ENCODE peak calls at places on chromosomes 7 and 10, in five cellular contexts. B is neural crest cell, V is choroid plexus epithelial cell, M is AG04450, R is ovary. G is an unnamed sample.

GRCh38 chr7:97731736-97732370 is at the start of gene TAC1:
- DNase-seq in B (peak), V (no peak), M (no peak), R (no peak), G (no peak)

GRCh38 chr7:80603940-80604339 is 34.5 kb upstream of the CD36 start:
- DNase-seq in B (no peak), V (no peak), M (no peak), R (no peak), G (no peak)

GRCh38 chr10:36281871-36282331 is 639.8 kb upstream of the FZD8 start:
- DNase-seq in B (no peak), V (peak), M (no peak), R (no peak), G (no peak)

GRCh38 chr7:1331576-1332467 is 99.2 kb downstream of the UNCX start:
- DNase-seq in B (no peak), V (no peak), M (no peak), R (no peak), G (no peak)

GRCh38 chr7:35571596-35572240 is 123.2 kb downstream of the HERPUD2 start:
- DNase-seq in B (no peak), V (no peak), M (no peak), R (no peak), G (no peak)

GRCh38 chr7:131726680-131727079 is 170.3 kb upstream of the PODXL start:
- DNase-seq in B (no peak), V (no peak), M (no peak), R (peak), G (no peak)

GRCh38 chr10:33336606-33337334 is 2.3 kb upstream of the NRP1 start:
- DNase-seq in B (no peak), V (peak), M (no peak), R (peak), G (no peak)

GRCh38 chr7:107037866-107038598 is 6.5 kb upstream of the PRKAR2B start:
- DNase-seq in B (no peak), V (no peak), M (no peak), R (no peak), G (no peak)

GRCh38 chr7:108010377-108010776 is 7.4 kb upstream of the LAMB1 start:
- DNase-seq in B (no peak), V (no peak), M (no peak), R (no peak), G (no peak)

GRCh38 chr7:118169146-118169545 is 14.8 kb upstream of the LSM8 start:
- DNase-seq in B (no peak), V (peak), M (no peak), R (no peak), G (no peak)

GRCh38 chr7:40194743-40195142 is 59.9 kb downstream of the SUGCT start:
- DNase-seq in B (no peak), V (peak), M (peak), R (peak), G (peak)

GRCh38 chr10:63054889-63055606 is 78.1 kb upstream of the NRBF2 start:
- DNase-seq in B (no peak), V (no peak), M (no peak), R (no peak), G (no peak)

GRCh38 chr7:112162161-112163020 is 43.8 kb downstream of the DOCK4 start:
- DNase-seq in B (peak), V (peak), M (no peak), R (no peak), G (no peak)

GRCh38 chr7:101519324-101520017 is 109.6 kb downstream of the MYL10 start:
- DNase-seq in B (no peak), V (peak), M (peak), R (no peak), G (peak)

GRCh38 chr7:100367676-100368613 is 5.3 kb upstream of the PILRA start:
- DNase-seq in B (no peak), V (no peak), M (no peak), R (no peak), G (no peak)

GRCh38 chr7:139602143-139602722 is 78.7 kb downstream of the CLEC2L start:
- DNase-seq in B (no peak), V (peak), M (no peak), R (no peak), G (no peak)

GRCh38 chr7:141014091-141014490 is 661 bp downstream of the MRPS33 start:
- DNase-seq in B (no peak), V (peak), M (no peak), R (no peak), G (peak)

GRCh38 chr10:60208676-60209269 is 180.9 kb downstream of the ANK3 start:
- DNase-seq in B (no peak), V (peak), M (peak), R (no peak), G (peak)

GRCh38 chr10:110141185-110141584 is 66.2 kb upstream of the MXI1 start:
- DNase-seq in B (no peak), V (peak), M (no peak), R (no peak), G (no peak)

GRCh38 chr7:101625076-101625914 is 3.8 kb downstream of the MYL10 start:
- DNase-seq in B (no peak), V (peak), M (no peak), R (no peak), G (no peak)

GRCh38 chr7:137983308-137984008 is 18.4 kb downstream of the CREB3L2 start:
- DNase-seq in B (no peak), V (no peak), M (no peak), R (no peak), G (no peak)

DNA sequence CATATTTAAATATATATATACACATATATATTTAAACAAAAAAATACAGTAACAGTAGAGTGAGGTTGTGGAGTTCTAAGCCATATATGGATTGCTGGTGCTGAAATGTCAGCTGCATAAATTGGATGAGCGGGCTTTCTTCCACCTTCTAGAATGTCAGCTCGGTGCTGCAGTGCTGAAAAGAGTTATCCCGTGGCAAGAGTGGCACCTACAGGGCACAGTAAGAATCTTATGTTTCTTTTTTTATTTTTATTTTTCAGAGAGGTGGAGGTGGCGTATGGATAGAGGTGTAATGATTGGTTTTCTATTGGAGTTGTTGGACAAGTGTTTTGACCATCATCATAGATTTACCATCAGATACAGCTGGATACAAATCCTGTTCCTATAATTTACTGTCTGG is 86.2 kb upstream of the DYNC1I1 start:
- DNase-seq in B (peak), V (peak), M (peak), R (peak), G (peak)
- TF ChIP-seq CTCF in B (peak), V (peak), M (peak), R (peak), G (peak)

DNA sequence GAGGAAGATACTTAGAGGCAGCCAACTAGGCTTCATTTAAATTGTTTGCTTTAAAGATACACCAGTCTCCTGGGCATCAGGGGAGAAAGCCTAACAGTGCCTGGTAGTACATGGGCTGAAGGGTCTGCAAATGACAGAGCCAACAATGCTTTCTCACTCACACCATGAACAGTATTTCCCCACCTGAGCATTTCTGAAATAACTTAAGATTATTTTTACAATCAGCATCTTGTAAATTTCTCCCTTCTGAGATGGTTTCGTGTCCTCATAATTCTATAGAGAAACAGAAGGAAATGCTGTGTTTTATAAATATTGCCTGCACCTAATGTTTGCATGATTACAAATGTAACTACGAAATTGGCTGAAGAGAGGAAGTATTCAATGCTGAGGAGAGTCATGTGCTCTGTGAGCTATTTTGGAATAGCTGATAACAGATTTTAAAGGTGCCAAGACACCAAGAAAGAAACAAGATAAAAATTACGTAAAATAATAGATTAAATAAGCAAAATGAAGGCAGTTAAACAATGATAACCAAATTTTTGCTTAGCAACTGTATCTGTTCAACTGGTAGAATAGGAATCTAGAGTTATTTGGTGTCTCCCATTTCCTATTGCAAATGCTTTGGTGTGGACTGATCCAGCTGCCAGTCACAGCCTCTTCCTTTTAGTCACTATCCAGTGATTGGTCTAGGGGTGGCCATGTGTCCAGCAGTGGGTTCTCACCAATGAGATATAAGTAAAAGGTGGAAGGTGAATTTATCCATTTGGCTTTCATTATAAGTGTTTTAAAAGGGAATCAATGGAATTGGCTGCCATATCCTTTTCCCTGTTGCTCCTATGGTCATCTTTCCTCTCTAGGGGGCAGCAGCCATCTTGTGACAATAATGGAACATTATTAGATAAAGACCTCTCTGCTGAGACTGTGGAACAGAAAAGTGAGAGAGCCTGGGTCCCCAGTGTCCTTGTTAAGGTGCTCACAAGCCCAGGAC is 167.9 kb upstream of the SLC26A5 start:
- DNase-seq in B (no peak), V (peak), M (no peak), R (no peak), G (no peak)
- TF ChIP-seq CTCF in B (no peak), V (peak), M (peak), R (no peak), G (peak)

GRCh38 chr7:47280114-47280513 is 301.8 kb downstream of the TNS3 start:
- DNase-seq in B (no peak), V (no peak), M (no peak), R (no peak), G (no peak)
- TF ChIP-seq CTCF in B (no peak), V (no peak), M (no peak), R (no peak), G (no peak)

GRCh38 chr10:71998840-71999194 is 34.6 kb downstream of the CHST3 start:
- DNase-seq in B (no peak), V (peak), M (no peak), R (peak), G (peak)

GRCh38 chr10:72001026-72001380 is 36.8 kb downstream of the CHST3 start:
- DNase-seq in B (no peak), V (no peak), M (no peak), R (no peak), G (no peak)

GRCh38 chr10:71998119-71998839 is 34.1 kb downstream of the CHST3 start:
- DNase-seq in B (no peak), V (no peak), M (no peak), R (peak), G (no peak)

GRCh38 chr10:71999360-72000072 is 35.3 kb downstream of the CHST3 start:
- DNase-seq in B (no peak), V (peak), M (no peak), R (peak), G (peak)

DNA sequence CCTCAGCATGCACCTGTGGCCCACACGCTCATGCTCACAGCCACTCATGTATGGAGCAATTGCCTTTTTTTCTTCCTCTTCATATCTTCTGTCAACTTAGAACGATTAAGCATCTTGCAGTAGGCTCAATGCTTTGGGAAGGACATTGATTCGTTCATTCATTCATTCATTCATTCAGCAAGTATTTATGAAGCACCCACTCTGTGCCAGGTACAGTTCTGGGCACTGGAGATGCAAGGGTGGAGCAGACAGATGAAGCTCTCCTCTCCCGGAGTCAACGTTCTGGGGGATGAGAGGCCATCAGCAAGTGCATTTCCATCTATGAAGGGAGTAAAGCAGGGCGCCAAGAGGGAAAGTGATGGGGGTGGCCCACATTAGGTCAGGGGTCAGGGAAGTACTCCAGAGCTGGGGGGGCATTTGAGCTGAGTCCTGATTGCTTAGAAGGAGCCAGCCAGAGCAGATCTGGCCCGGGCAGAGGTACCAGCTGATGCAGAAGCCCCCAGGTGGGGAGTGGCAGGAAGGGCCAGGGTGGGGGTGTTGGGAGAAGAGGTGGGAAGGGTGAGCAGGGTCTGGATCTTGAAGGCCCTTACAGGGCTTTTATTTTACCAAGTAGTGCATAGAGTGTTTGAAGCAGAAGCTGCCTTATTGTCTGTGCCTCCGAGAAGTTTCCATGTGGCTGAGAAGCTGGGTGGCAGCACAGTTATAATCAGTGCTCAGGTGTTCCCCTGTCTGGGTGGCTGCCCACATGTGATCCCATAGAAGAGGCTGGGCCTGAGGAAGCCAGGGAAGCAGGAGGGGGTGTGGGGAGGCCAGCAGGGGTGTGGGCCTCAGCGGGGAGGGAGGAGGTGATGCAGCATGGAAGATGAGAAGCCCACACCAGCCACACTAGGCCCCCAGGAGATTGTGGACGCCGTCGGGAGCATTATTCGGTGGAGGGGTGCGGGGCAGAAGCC is 36.2 kb downstream of the CHST3 start:
- DNase-seq in B (no peak), V (no peak), M (no peak), R (no peak), G (no peak)
- TF ChIP-seq CTCF in B (no peak), V (no peak), M (no peak), R (no peak), G (no peak)

G was measured in AG09319.